ENCODE peak calls at places on chromosomes 6 and 20, in four cellular contexts. U, K, S and R are unnamed samples.

GRCh38 chr6:12504325-12504966 is 212.1 kb upstream of the PHACTR1 start:
- DNase-seq in S (no peak), U (peak; percentile 32), K (peak; percentile 61), R (no peak)

GRCh38 chr20:11912013-11912663 is 5.6 kb upstream of the BTBD3 start:
- DNase-seq in U (peak; percentile 16), S (peak; percentile 43), K (no peak), R (no peak)

GRCh38 chr6:154732538-154732823 is 735 bp upstream of the SCAF8 start:
- DNase-seq in S (no peak), U (no peak), K (peak; percentile 68), R (no peak)

GRCh38 chr20:22449115-22449973 is 135.0 kb downstream of the FOXA2 start:
- DNase-seq in U (no peak), S (no peak), K (no peak), R (no peak)

GRCh38 chr6:110518281-110518623 is 41.8 kb upstream of the SLC22A16 start:
- DNase-seq in S (peak; percentile 48), K (peak; percentile 48), U (no peak), R (no peak)

GRCh38 chr6:16474834-16475781 is 236.7 kb downstream of the GMPR start:
- DNase-seq in K (no peak), U (no peak), S (no peak), R (no peak)

GRCh38 chr6:52230685-52231084 is 13.6 kb downstream of the IL17F start:
- DNase-seq in K (no peak), U (no peak), S (no peak), R (no peak)

GRCh38 chr20:568865-569415 is 25.4 kb upstream of the CSNK2A1 start:
- DNase-seq in U (no peak), K (peak; percentile 41), S (no peak), R (no peak)

GRCh38 chr6:77653817-77654216 is 978 bp downstream of the MEI4 start:
- DNase-seq in U (no peak), K (no peak), S (no peak), R (no peak)

GRCh38 chr6:41577865-41578713 is 31.9 kb downstream of the FOXP4 start:
- DNase-seq in U (peak; percentile 83), S (peak; percentile 48), K (peak; percentile 72), R (no peak)

GRCh38 chr6:11586574-11586973 is 49.0 kb downstream of the TMEM170B start:
- DNase-seq in U (no peak), S (peak; percentile 80), K (no peak), R (no peak)

GRCh38 chr6:170127151-170127550 is 163.7 kb downstream of the DLL1 start:
- DNase-seq in U (no peak), S (no peak), K (no peak), R (peak; percentile 7)

GRCh38 chr6:145247677-145248419 is 487.5 kb downstream of the EPM2A start:
- DNase-seq in S (peak; percentile 95), U (no peak), K (no peak), R (no peak)

GRCh38 chr6:5201271-5201670 is 59.5 kb downstream of the LYRM4 start:
- DNase-seq in K (no peak), U (no peak), S (no peak), R (no peak)

GRCh38 chr6:153947817-153948447 is 91.1 kb upstream of the OPRM1 start:
- DNase-seq in U (peak; percentile 25), S (peak; percentile 49), K (peak; percentile 30), R (no peak)

GRCh38 chr6:2999621-3000455 is at the start of gene NQO2:
- DNase-seq in U (peak; percentile 96), S (peak; percentile 91), K (peak; percentile 100), R (peak; percentile 88)

GRCh38 chr20:19368351-19368750 is 155.9 kb downstream of the SLC24A3 start:
- DNase-seq in K (no peak), U (no peak), S (no peak), R (no peak)

GRCh38 chr6:170505306-170505705 is 47.8 kb downstream of the PSMB1 start:
- DNase-seq in S (no peak), K (no peak), U (peak; percentile 18), R (no peak)

GRCh38 chr6:29507319-29507718 is 19.6 kb upstream of the MAS1L start:
- DNase-seq in U (no peak), K (no peak), S (no peak), R (no peak)

GRCh38 chr20:58129736-58130135 is 98.7 kb downstream of the ANKRD60 start:
- DNase-seq in S (no peak), U (no peak), K (no peak), R (peak; percentile 65)

GRCh38 chr6:111709615-111710398 is 104.1 kb upstream of the TRAF3IP2 start:
- DNase-seq in U (peak; percentile 68), K (peak; percentile 84), S (peak; percentile 85), R (peak; percentile 68)

GRCh38 chr6:118350881-118351430 is 197.1 kb upstream of the PLN start:
- DNase-seq in U (no peak), K (no peak), S (no peak), R (no peak)

GRCh38 chr6:28771401-28772267 is 152.2 kb downstream of the TRIM27 start:
- DNase-seq in K (no peak), S (no peak), U (peak; percentile 43), R (no peak)

GRCh38 chr6:158660331-158660730 is 10.5 kb downstream of the SYTL3 start:
- DNase-seq in U (no peak), K (peak; percentile 70), S (peak; percentile 19), R (no peak)

GRCh38 chr6:109428889-109429477 is 11.4 kb downstream of the PPIL6 start:
- DNase-seq in S (peak; percentile 89), K (no peak), U (no peak), R (no peak)

GRCh38 chr6:109421184-109421583 is 19.2 kb downstream of the PPIL6 start:
- DNase-seq in U (no peak), S (no peak), K (no peak), R (no peak)

GRCh38 chr6:109429496-109429895 is 10.9 kb downstream of the PPIL6 start:
- DNase-seq in K (no peak), S (no peak), U (no peak), R (no peak)

GRCh38 chr6:109420751-109421150 is 19.7 kb downstream of the PPIL6 start:
- DNase-seq in U (no peak), K (no peak), S (no peak), R (no peak)

GRCh38 chr6:109424946-109425345 is 15.5 kb downstream of the PPIL6 start:
- DNase-seq in S (peak; percentile 19), U (no peak), K (no peak), R (no peak)
- H3K4me3 ChIP-seq in S (no peak overlapping the region), U (no peak overlapping the region), K (no peak overlapping the region), R (no peak overlapping the region)

GRCh38 chr6:160678744-160679401 is 14.8 kb upstream of the LPA start:
- DNase-seq in K (peak; percentile 71), U (no peak), S (no peak), R (no peak)

GRCh38 chr6:160678230-160678629 is 14.2 kb upstream of the LPA start:
- DNase-seq in U (no peak), S (no peak), K (no peak), R (no peak)

GRCh38 chr6:160679402-160679769 is 15.3 kb upstream of the LPA start:
- DNase-seq in U (peak; percentile 12), S (no peak), K (peak; percentile 76), R (no peak)
- H3K4me3 ChIP-seq in U (no peak overlapping the region), S (peak overlapping the region; percentile 19), K (peak overlapping the region; percentile 24), R (no peak overlapping the region)

GRCh38 chr6:136037885-136038460 is 186.5 kb downstream of the PDE7B start:
- DNase-seq in K (no peak), S (peak; percentile 76), U (no peak), R (no peak)
- H3K4me3 ChIP-seq in K (no peak overlapping the region), S (no peak overlapping the region), U (no peak overlapping the region), R (no peak overlapping the region)

GRCh38 chr6:64293298-64293697 is 657.7 kb downstream of the PHF3 start:
- DNase-seq in K (no peak), U (no peak), S (peak; percentile 18), R (no peak)
- H3K4me3 ChIP-seq in K (no peak overlapping the region), U (no peak overlapping the region), S (no peak overlapping the region), R (no peak overlapping the region)